ENCODE peak calls at places on chromosomes 11 and 22, in eight cellular contexts. B is D721Med; C is cardiac muscle cell; K is NCI-H1105; V is stimulated activated CD8-positive, alpha-beta memory T cell treated with anti-CD3 and anti-CD28 coated beads, Interleukin-4, amount 100 ng/mL, for 24 hours; W is COR-L47; D is A549; F is dorsolateral prefrontal cortex. H is an unnamed sample.

GRCh38 chr11:96748639-96749370 is 359.0 kb downstream of the JRKL start:
- DNase-seq in B (no peak), C (no peak), K (no peak), V (no peak), W (no peak), D (no peak), F (no peak), H (no peak)

GRCh38 chr11:65802841-65803240 is 16.0 kb downstream of the OVOL1 start:
- DNase-seq in B (no peak), C (no peak), K (no peak), V (no peak), W (no peak), D (no peak), F (no peak), H (no peak)

GRCh38 chr11:15575409-15575808 is 460.7 kb downstream of the INSC start:
- DNase-seq in B (no peak), C (no peak), K (no peak), V (no peak), W (no peak), D (no peak), F (no peak), H (no peak)

GRCh38 chr22:35111244-35111643 is 45.3 kb downstream of the ISX start:
- DNase-seq in B (no peak), C (no peak), K (no peak), V (no peak), W (no peak), D (no peak), F (no peak), H (no peak)

GRCh38 chr11:96169250-96169649 is 173.7 kb downstream of the MAML2 start:
- DNase-seq in B (no peak), C (no peak), K (no peak), V (no peak), W (no peak), D (no peak), F (no peak), H (no peak)

GRCh38 chr22:45975266-45976161 is 1.4 kb downstream of the WNT7B start:
- DNase-seq in B (no peak), C (peak; percentile 34), K (no peak), V (no peak), W (no peak), D (no peak), F (no peak), H (peak; percentile 78)

GRCh38 chr11:83009999-83010398 is 61.7 kb downstream of the RAB30 start:
- DNase-seq in B (no peak), C (no peak), K (no peak), V (no peak), W (no peak), D (no peak), F (no peak), H (no peak)

GRCh38 chr11:111077938-111078337 is 167.6 kb upstream of the POU2AF2 start:
- DNase-seq in B (no peak), C (peak; percentile 6), K (no peak), V (no peak), W (no peak), D (no peak), F (no peak), H (no peak)

GRCh38 chr11:133937015-133937414 is 19.8 kb downstream of the IGSF9B start:
- DNase-seq in B (no peak), C (no peak), K (no peak), V (no peak), W (no peak), D (no peak), F (no peak), H (no peak)

GRCh38 chr22:45876136-45877035 is 100.6 kb downstream of the WNT7B start:
- DNase-seq in B (no peak), C (no peak), K (no peak), V (no peak), W (no peak), D (no peak), F (no peak), H (no peak)

GRCh38 chr11:2077061-2077802 is 62.0 kb downstream of the IGF2 start:
- DNase-seq in B (no peak), C (no peak), K (no peak), V (no peak), W (no peak), D (peak; percentile 51), F (no peak), H (no peak)

GRCh38 chr22:37378642-37379058 is 48.6 kb downstream of the ELFN2 start:
- DNase-seq in B (no peak), C (peak; percentile 66), K (no peak), V (no peak), W (no peak), D (peak; percentile 10), F (no peak), H (no peak)

GRCh38 chr11:72015511-72016061 is 16.9 kb downstream of the IL18BP start:
- DNase-seq in B (no peak), C (peak; percentile 39), K (no peak), V (no peak), W (no peak), D (no peak), F (no peak), H (peak; percentile 50)

GRCh38 chr11:65646921-65647701 is 9.2 kb downstream of the SIPA1 start:
- DNase-seq in B (no peak), C (no peak), K (no peak), V (no peak), W (no peak), D (peak; percentile 67), F (no peak), H (peak; percentile 86)

GRCh38 chr22:33658775-33659174 is 261.5 kb downstream of the LARGE1 start:
- DNase-seq in B (no peak), C (no peak), K (no peak), V (no peak), W (no peak), D (no peak), F (no peak), H (no peak)

GRCh38 chr22:19942886-19943664 is 1.5 kb upstream of the TXNRD2 start:
- DNase-seq in B (no peak), C (peak; percentile 29), K (no peak), V (no peak), W (no peak), D (no peak), F (no peak), H (no peak)

GRCh38 chr11:86222081-86222480 is 22.5 kb upstream of the EED start:
- DNase-seq in B (no peak), C (no peak), K (no peak), V (no peak), W (no peak), D (no peak), F (no peak), H (no peak)

GRCh38 chr11:13339196-13340153 is 61.9 kb downstream of the BMAL1 start:
- DNase-seq in B (no peak), C (no peak), K (no peak), V (no peak), W (no peak), D (peak; percentile 83), F (no peak), H (no peak)

GRCh38 chr11:17798253-17798652 is 63.7 kb downstream of the KCNC1 start:
- DNase-seq in B (no peak), C (peak; percentile 16), K (no peak), V (no peak), W (no peak), D (no peak), F (peak; percentile 82), H (no peak)

GRCh38 chr22:30969532-30970355 is 679 bp downstream of the TUG1 start:
- DNase-seq in B (no peak), C (no peak), K (peak; percentile 4), V (no peak), W (peak; percentile 50), D (peak; percentile 6), F (no peak), H (peak; percentile 59)

GRCh38 chr11:100791873-100792272 is 104.8 kb downstream of the ARHGAP42 start:
- DNase-seq in B (no peak), C (no peak), K (no peak), V (no peak), W (no peak), D (no peak), F (no peak), H (peak; percentile 57)

GRCh38 chr22:17336061-17336460 is 33.2 kb upstream of the CECR2 start:
- DNase-seq in B (no peak), C (no peak), K (no peak), V (no peak), W (no peak), D (no peak), F (no peak), H (no peak)

GRCh38 chr11:61645179-61645868 is 34.9 kb upstream of the DAGLA start:
- DNase-seq in B (peak; percentile 64), C (peak; percentile 57), K (no peak), V (no peak), W (no peak), D (no peak), F (no peak), H (no peak)

GRCh38 chr11:68298659-68299516 is 13.5 kb upstream of the LRP5 start:
- DNase-seq in B (no peak), C (no peak), K (no peak), V (no peak), W (no peak), D (no peak), F (no peak), H (no peak)

GRCh38 chr11:75611823-75612222 is 49.8 kb downstream of the SERPINH1 start:
- DNase-seq in B (no peak), C (no peak), K (no peak), V (no peak), W (no peak), D (no peak), F (no peak), H (no peak)

GRCh38 chr11:44146931-44147330 is 51.5 kb downstream of the EXT2 start:
- DNase-seq in B (no peak), C (no peak), K (no peak), V (no peak), W (no peak), D (no peak), F (no peak), H (no peak)

GRCh38 chr11:2942872-2943710 is 13.9 kb upstream of the PHLDA2 start:
- DNase-seq in B (no peak), C (no peak), K (no peak), V (no peak), W (no peak), D (no peak), F (peak; percentile 18), H (no peak)

GRCh38 chr11:76798202-76798581 is 15.0 kb downstream of the TSKU start:
- DNase-seq in B (no peak), C (no peak), K (no peak), V (no peak), W (no peak), D (no peak), F (no peak), H (no peak)

GRCh38 chr11:18248561-18248960 is at the start of gene SAA2:
- DNase-seq in B (no peak), C (no peak), K (no peak), V (no peak), W (no peak), D (no peak), F (no peak), H (no peak)

GRCh38 chr22:27684856-27685255 is 116.7 kb downstream of the MN1 start:
- DNase-seq in B (no peak), C (no peak), K (no peak), V (no peak), W (no peak), D (no peak), F (no peak), H (no peak)

GRCh38 chr11:125293596-125293995 is 129.0 kb downstream of the PKNOX2 start:
- DNase-seq in B (no peak), C (no peak), K (no peak), V (no peak), W (no peak), D (no peak), F (no peak), H (no peak)

GRCh38 chr11:57751676-57752253 is at the start of gene BTBD18:
- DNase-seq in B (no peak), C (peak; percentile 70), K (peak; percentile 23), V (no peak), W (peak; percentile 31), D (peak; percentile 57), F (no peak), H (peak; percentile 89)

GRCh38 chr11:70482529-70482917 is 84.2 kb downstream of the CTTN start:
- DNase-seq in B (no peak), C (peak; percentile 86), K (no peak), V (no peak), W (no peak), D (no peak), F (peak; percentile 72), H (no peak)

GRCh38 chr11:36210529-36210928 is 78.7 kb downstream of the COMMD9 start:
- DNase-seq in B (no peak), C (no peak), K (no peak), V (no peak), W (no peak), D (no peak), F (no peak), H (no peak)

H was measured in GM23338.